ENCODE peak calls at places on chromosome 14, in five cellular contexts. K, B, V, C and Z are unnamed samples.

GRCh38 chr14:63795532-63795931 is 57.3 kb upstream of the SYNE2 start:
- DNase-seq in K (no peak), B (no peak), V (no peak), C (no peak), Z (no peak)

GRCh38 chr14:102209224-102209966 is 69.7 kb downstream of the WDR20 start:
- DNase-seq in K (no peak), B (no peak), V (peak), C (peak), Z (no peak)

GRCh38 chr14:75459099-75459741 is 31.4 kb downstream of the JDP2 start:
- DNase-seq in K (peak), B (no peak), V (no peak), C (peak), Z (no peak)

GRCh38 chr14:80024417-80024816 is 186.9 kb downstream of the DIO2 start:
- DNase-seq in K (no peak), B (no peak), V (no peak), C (no peak), Z (no peak)

GRCh38 chr14:23569443-23570151 is 2.0 kb upstream of the AP1G2 start:
- DNase-seq in K (peak), B (no peak), V (peak), C (peak), Z (no peak)

GRCh38 chr14:72679106-72679505 is 214.8 kb downstream of the DPF3 start:
- DNase-seq in K (no peak), B (no peak), V (peak), C (no peak), Z (no peak)

GRCh38 chr14:38261620-38262019 is 5.7 kb upstream of the CLEC14A start:
- DNase-seq in K (no peak), B (no peak), V (no peak), C (no peak), Z (no peak)

GRCh38 chr14:50037837-50038236 is 78.5 kb downstream of the VCPKMT start:
- DNase-seq in K (no peak), B (no peak), V (peak), C (no peak), Z (peak)

GRCh38 chr14:93752980-93753561 is 35.2 kb downstream of the PRIMA1 start:
- DNase-seq in K (no peak), B (no peak), V (no peak), C (no peak), Z (no peak)

GRCh38 chr14:89349196-89350008 is 67.6 kb downstream of the FOXN3 start:
- DNase-seq in K (no peak), B (peak), V (no peak), C (no peak), Z (no peak)

GRCh38 chr14:23357261-23357660 is 4.6 kb upstream of the SLC22A17 start:
- DNase-seq in K (peak), B (no peak), V (no peak), C (no peak), Z (no peak)

GRCh38 chr14:77139540-77140342 is 1.9 kb downstream of the ZDHHC22 start:
- DNase-seq in K (peak), B (peak), V (peak), C (peak), Z (peak)
- TF ChIP-seq CTCF in K (peak), B (peak), V (peak), C (peak), Z (peak)

GRCh38 chr14:78836777-78837176 is 666.6 kb downstream of the NRXN3 start:
- DNase-seq in K (no peak), B (peak), V (peak), C (peak), Z (peak)
- TF ChIP-seq CTCF in K (peak), B (peak), V (peak), C (peak), Z (peak)

GRCh38 chr14:33335366-33335765 is 396.7 kb downstream of the NPAS3 start:
- DNase-seq in K (no peak), B (no peak), V (peak), C (no peak), Z (no peak)
- TF ChIP-seq CTCF in K (no peak), B (no peak), V (no peak), C (no peak), Z (no peak)

DNA sequence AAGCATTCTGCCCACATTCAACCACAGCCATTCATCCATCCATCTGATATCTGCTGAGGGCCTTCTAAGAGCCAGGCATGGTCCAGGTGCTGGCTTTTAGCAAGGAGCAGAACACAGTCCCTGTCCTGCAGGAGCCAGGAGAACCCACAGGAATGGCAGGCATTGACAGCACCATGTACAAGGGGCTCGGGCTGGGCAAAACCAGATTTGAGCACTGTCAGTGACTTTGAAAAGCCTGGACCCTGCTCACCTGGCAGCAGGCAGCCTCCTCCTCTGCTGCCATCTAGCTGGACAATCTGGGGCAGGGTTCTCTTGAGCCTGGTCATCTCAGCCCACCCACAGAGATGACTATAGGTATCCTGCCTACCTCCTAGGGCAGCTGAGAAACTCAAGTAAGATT is 136.9 kb downstream of the ZFP36L1 start:
- DNase-seq in K (no peak), B (peak), V (no peak), C (peak), Z (no peak)
- TF ChIP-seq CTCF in K (no peak), B (peak), V (no peak), C (no peak), Z (peak)

DNA sequence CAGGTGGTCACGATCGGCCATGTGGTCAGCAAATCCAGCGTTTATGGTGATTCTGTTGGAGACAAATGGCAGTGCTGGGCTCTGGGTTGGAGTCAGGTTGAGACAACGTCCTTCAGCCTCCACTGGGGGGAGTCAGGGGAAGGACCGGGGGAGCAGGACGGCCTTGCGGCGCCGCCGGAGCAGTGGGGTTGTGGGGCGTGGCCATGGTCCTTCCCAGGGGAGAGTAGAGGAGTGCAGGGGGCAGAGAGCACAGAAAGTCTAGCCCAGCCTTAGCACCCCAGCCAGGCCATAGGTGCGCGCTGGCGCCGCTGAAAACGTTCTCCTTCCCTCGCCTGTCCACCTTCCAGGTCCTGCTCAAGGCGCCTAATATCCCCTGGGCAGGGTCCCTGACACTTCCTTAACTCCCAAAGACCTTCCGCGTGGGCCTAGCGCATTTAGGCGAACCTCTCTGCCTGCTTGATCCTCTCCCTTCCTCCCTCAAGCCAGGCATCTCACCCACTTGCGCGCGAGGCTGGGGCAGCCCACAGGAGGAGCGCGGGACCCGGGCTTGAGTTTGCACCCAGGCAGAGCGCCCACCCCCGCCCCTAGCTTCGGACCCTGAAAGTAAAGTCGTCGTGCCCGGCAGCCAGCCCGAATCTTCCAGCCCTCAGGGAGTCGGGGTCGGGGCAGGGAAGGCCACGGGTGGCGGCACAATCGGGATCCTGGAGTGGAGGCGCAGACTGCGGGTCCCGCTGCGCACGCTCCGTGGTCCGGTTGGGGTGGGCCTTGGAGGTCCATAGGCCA is 3.1 kb upstream of the KIF26A start:
- DNase-seq in K (peak), B (no peak), V (peak), C (peak), Z (no peak)
- TF ChIP-seq CTCF in K (no peak), B (peak), V (peak), C (no peak), Z (no peak)

GRCh38 chr14:39417014-39417413 is 15.2 kb downstream of the FBXO33 start:
- DNase-seq in K (no peak), B (no peak), V (peak), C (no peak), Z (no peak)
- TF ChIP-seq CTCF in K (no peak), B (no peak), V (peak), C (no peak), Z (no peak)